ENCODE peak calls at places on chromosomes 4 and X, in six cellular contexts. One of them, this sample, is unnamed.

GRCh38 chrX:126824596-126824995 is 5.1 kb downstream of the PRR32 start:
- DNase-seq in neural crest cell: no peak
- DNase-seq in HFF-Myc: no peak
- DNase-seq in CD4-positive, alpha-beta T cell: no peak
- DNase-seq in spleen: no peak
- DNase-seq in WTC11: no peak
- DNase-seq in this sample: no peak

GRCh38 chr4:15392053-15392805 is 35.6 kb upstream of the C1QTNF7 start:
- DNase-seq in CD4-positive, alpha-beta T cell: no peak
- DNase-seq in neural crest cell: no peak
- DNase-seq in spleen: no peak
- DNase-seq in WTC11: no peak
- DNase-seq in HFF-Myc: no peak
- DNase-seq in this sample: no peak

GRCh38 chr4:3361896-3362295 is 69.1 kb downstream of the RGS12 start:
- DNase-seq in HFF-Myc: no peak
- DNase-seq in spleen: no peak
- DNase-seq in neural crest cell: no peak
- DNase-seq in CD4-positive, alpha-beta T cell: no peak
- DNase-seq in WTC11: no peak
- DNase-seq in this sample: no peak

GRCh38 chr4:77123403-77123802 is 33.6 kb upstream of the CCNG2 start:
- DNase-seq in CD4-positive, alpha-beta T cell: no peak
- DNase-seq in WTC11: no peak
- DNase-seq in HFF-Myc: no peak
- DNase-seq in neural crest cell: no peak
- DNase-seq in spleen: no peak
- DNase-seq in this sample: no peak

GRCh38 chrX:7852166-7852565 is 9.2 kb downstream of the VCX start:
- DNase-seq in CD4-positive, alpha-beta T cell: no peak
- DNase-seq in spleen: no peak
- DNase-seq in WTC11: no peak
- DNase-seq in neural crest cell: no peak
- DNase-seq in HFF-Myc: no peak
- DNase-seq in this sample: no peak

GRCh38 chr4:25722964-25723363 is 67.3 kb downstream of the SLC34A2 start:
- DNase-seq in HFF-Myc: no peak
- DNase-seq in WTC11: no peak
- DNase-seq in spleen: no peak
- DNase-seq in CD4-positive, alpha-beta T cell: no peak
- DNase-seq in neural crest cell: no peak
- DNase-seq in this sample: no peak

GRCh38 chr4:102647117-102647516 is 113.7 kb downstream of the MANBA start:
- DNase-seq in WTC11: no peak
- DNase-seq in CD4-positive, alpha-beta T cell: no peak
- DNase-seq in HFF-Myc: no peak
- DNase-seq in neural crest cell: no peak
- DNase-seq in spleen: no peak
- DNase-seq in this sample: no peak

GRCh38 chr4:110165382-110166285 is 32.8 kb downstream of the ELOVL6 start:
- DNase-seq in neural crest cell: no peak
- DNase-seq in spleen: no peak
- DNase-seq in CD4-positive, alpha-beta T cell: peak
- DNase-seq in WTC11: no peak
- DNase-seq in HFF-Myc: peak
- DNase-seq in this sample: no peak

GRCh38 chr4:183257808-183258207 is 62.3 kb downstream of the CLDN22 start:
- DNase-seq in HFF-Myc: no peak
- DNase-seq in WTC11: no peak
- DNase-seq in CD4-positive, alpha-beta T cell: no peak
- DNase-seq in neural crest cell: no peak
- DNase-seq in spleen: peak
- DNase-seq in this sample: no peak

GRCh38 chr4:52861879-52862604 is at the start of gene RASL11B:
- DNase-seq in WTC11: peak
- DNase-seq in CD4-positive, alpha-beta T cell: peak
- DNase-seq in HFF-Myc: no peak
- DNase-seq in spleen: peak
- DNase-seq in neural crest cell: peak
- DNase-seq in this sample: peak

GRCh38 chr4:183314806-183315205 is 5.3 kb downstream of the CLDN22 start:
- DNase-seq in neural crest cell: no peak
- DNase-seq in CD4-positive, alpha-beta T cell: no peak
- DNase-seq in WTC11: no peak
- DNase-seq in HFF-Myc: no peak
- DNase-seq in spleen: no peak
- DNase-seq in this sample: no peak

GRCh38 chr4:170247585-170247984 is 157.8 kb upstream of the AADAT start:
- DNase-seq in spleen: no peak
- DNase-seq in WTC11: no peak
- DNase-seq in HFF-Myc: no peak
- DNase-seq in neural crest cell: no peak
- DNase-seq in CD4-positive, alpha-beta T cell: no peak
- DNase-seq in this sample: no peak

GRCh38 chrX:39850630-39851152 is 247.1 kb downstream of the BCOR start:
- DNase-seq in CD4-positive, alpha-beta T cell: peak
- DNase-seq in WTC11: peak
- DNase-seq in HFF-Myc: peak
- DNase-seq in spleen: no peak
- DNase-seq in neural crest cell: no peak
- DNase-seq in this sample: no peak

GRCh38 chrX:134749651-134750450 is 91.6 kb upstream of the PLAC1 start:
- DNase-seq in CD4-positive, alpha-beta T cell: no peak
- DNase-seq in HFF-Myc: no peak
- DNase-seq in WTC11: no peak
- DNase-seq in neural crest cell: no peak
- DNase-seq in spleen: no peak
- DNase-seq in this sample: no peak

GRCh38 chr4:84258905-84259830 is 239.9 kb downstream of the NKX6-1 start:
- DNase-seq in spleen: no peak
- DNase-seq in CD4-positive, alpha-beta T cell: no peak
- DNase-seq in HFF-Myc: no peak
- DNase-seq in WTC11: no peak
- DNase-seq in neural crest cell: no peak
- DNase-seq in this sample: no peak

GRCh38 chr4:23931489-23931830 is 41.6 kb upstream of the PPARGC1A start:
- DNase-seq in spleen: no peak
- DNase-seq in neural crest cell: no peak
- DNase-seq in CD4-positive, alpha-beta T cell: no peak
- DNase-seq in WTC11: no peak
- DNase-seq in HFF-Myc: no peak
- DNase-seq in this sample: no peak

GRCh38 chr4:184815046-184815877 is 10.5 kb downstream of the ACSL1 start:
- DNase-seq in HFF-Myc: no peak
- DNase-seq in CD4-positive, alpha-beta T cell: no peak
- DNase-seq in WTC11: no peak
- DNase-seq in neural crest cell: no peak
- DNase-seq in spleen: peak
- DNase-seq in this sample: no peak

GRCh38 chrX:8235026-8235425 is 64.0 kb upstream of the VCX2 start:
- DNase-seq in WTC11: no peak
- DNase-seq in HFF-Myc: no peak
- DNase-seq in spleen: no peak
- DNase-seq in CD4-positive, alpha-beta T cell: no peak
- DNase-seq in neural crest cell: no peak
- DNase-seq in this sample: no peak

GRCh38 chrX:118497180-118497814 is 1.7 kb downstream of the DOCK11 start:
- DNase-seq in CD4-positive, alpha-beta T cell: peak
- DNase-seq in WTC11: no peak
- DNase-seq in HFF-Myc: no peak
- DNase-seq in neural crest cell: no peak
- DNase-seq in spleen: no peak
- DNase-seq in this sample: no peak

GRCh38 chrX:150763303-150763797 is 70.2 kb downstream of the MTMR1 start:
- DNase-seq in spleen: no peak
- DNase-seq in WTC11: no peak
- DNase-seq in CD4-positive, alpha-beta T cell: no peak
- DNase-seq in neural crest cell: no peak
- DNase-seq in HFF-Myc: no peak
- DNase-seq in this sample: no peak

GRCh38 chrX:129361566-129361965 is 161.7 kb downstream of the SMARCA1 start:
- DNase-seq in CD4-positive, alpha-beta T cell: no peak
- DNase-seq in spleen: no peak
- DNase-seq in neural crest cell: no peak
- DNase-seq in HFF-Myc: no peak
- DNase-seq in WTC11: no peak
- DNase-seq in this sample: no peak

GRCh38 chr4:140943486-140943885 is 187.3 kb upstream of the TBC1D9 start:
- DNase-seq in HFF-Myc: no peak
- DNase-seq in WTC11: no peak
- DNase-seq in neural crest cell: no peak
- DNase-seq in spleen: no peak
- DNase-seq in CD4-positive, alpha-beta T cell: no peak
- DNase-seq in this sample: no peak

GRCh38 chr4:101101072-101101471 is 246.3 kb downstream of the PPP3CA start:
- DNase-seq in HFF-Myc: no peak
- DNase-seq in neural crest cell: no peak
- DNase-seq in spleen: no peak
- DNase-seq in WTC11: no peak
- DNase-seq in CD4-positive, alpha-beta T cell: no peak
- DNase-seq in this sample: no peak

GRCh38 chr4:143302526-143302925 is 34.1 kb upstream of the GAB1 start:
- DNase-seq in neural crest cell: no peak
- DNase-seq in HFF-Myc: no peak
- DNase-seq in WTC11: no peak
- DNase-seq in CD4-positive, alpha-beta T cell: no peak
- DNase-seq in spleen: no peak
- DNase-seq in this sample: no peak

GRCh38 chrX:96314974-96315373 is 369.7 kb upstream of the DIAPH2 start:
- DNase-seq in neural crest cell: no peak
- DNase-seq in spleen: no peak
- DNase-seq in CD4-positive, alpha-beta T cell: no peak
- DNase-seq in HFF-Myc: no peak
- DNase-seq in WTC11: no peak
- DNase-seq in this sample: no peak

GRCh38 chr4:155973639-155974475 is 20.2 kb upstream of the CTSO start:
- DNase-seq in CD4-positive, alpha-beta T cell: no peak
- DNase-seq in WTC11: no peak
- DNase-seq in neural crest cell: no peak
- DNase-seq in HFF-Myc: no peak
- DNase-seq in spleen: no peak
- DNase-seq in this sample: no peak

GRCh38 chr4:81069706-81070331 is 39.3 kb downstream of the BMP3 start:
- DNase-seq in neural crest cell: peak
- DNase-seq in CD4-positive, alpha-beta T cell: peak
- DNase-seq in HFF-Myc: peak
- DNase-seq in spleen: no peak
- DNase-seq in WTC11: peak
- DNase-seq in this sample: no peak

GRCh38 chr4:112589207-112589606 is 47.5 kb downstream of the ZGRF1 start:
- DNase-seq in spleen: no peak
- DNase-seq in neural crest cell: no peak
- DNase-seq in HFF-Myc: peak
- DNase-seq in CD4-positive, alpha-beta T cell: no peak
- DNase-seq in WTC11: no peak
- DNase-seq in this sample: no peak

GRCh38 chr4:76585897-76586360 is 150.9 kb downstream of the SHROOM3 start:
- DNase-seq in WTC11: peak
- DNase-seq in spleen: peak
- DNase-seq in CD4-positive, alpha-beta T cell: no peak
- DNase-seq in neural crest cell: peak
- DNase-seq in HFF-Myc: no peak
- DNase-seq in this sample: peak

GRCh38 chrX:107736781-107737531 is 38.6 kb downstream of the TSC22D3 start:
- DNase-seq in HFF-Myc: no peak
- DNase-seq in CD4-positive, alpha-beta T cell: no peak
- DNase-seq in WTC11: peak
- DNase-seq in neural crest cell: no peak
- DNase-seq in spleen: peak
- DNase-seq in this sample: no peak

GRCh38 chrX:110966839-110967238 is 129.2 kb upstream of the PAK3 start:
- DNase-seq in spleen: no peak
- DNase-seq in HFF-Myc: no peak
- DNase-seq in WTC11: no peak
- DNase-seq in neural crest cell: no peak
- DNase-seq in CD4-positive, alpha-beta T cell: no peak
- DNase-seq in this sample: no peak

GRCh38 chr4:68904786-68905185 is 46.8 kb downstream of the UGT2A3 start:
- DNase-seq in WTC11: peak
- DNase-seq in CD4-positive, alpha-beta T cell: no peak
- DNase-seq in HFF-Myc: no peak
- DNase-seq in spleen: no peak
- DNase-seq in neural crest cell: no peak
- DNase-seq in this sample: no peak
- TF ChIP-seq CTCF in WTC11: no peak
- TF ChIP-seq CTCF in CD4-positive, alpha-beta T cell: no peak
- TF ChIP-seq CTCF in HFF-Myc: no peak
- TF ChIP-seq CTCF in spleen: no peak
- TF ChIP-seq CTCF in neural crest cell: peak
- TF ChIP-seq CTCF in this sample: no peak

DNA sequence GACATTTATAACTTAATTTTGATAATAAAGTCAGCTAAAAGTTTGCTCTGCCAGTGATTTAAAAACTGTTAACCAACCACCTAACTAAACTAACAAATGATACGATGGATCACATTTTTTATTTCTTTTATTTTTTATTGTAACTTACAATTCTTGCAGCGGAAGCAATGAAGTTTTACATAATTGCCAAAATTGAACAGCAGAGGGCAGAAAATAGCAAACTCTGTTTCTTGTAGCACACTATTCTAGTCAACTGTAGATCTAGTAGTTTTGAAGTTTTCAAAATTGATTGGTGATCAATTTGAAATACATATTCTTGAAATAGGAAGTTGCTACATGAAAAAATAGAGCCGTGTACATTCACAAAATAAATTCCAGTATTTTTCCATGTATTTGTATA is 2.8 kb upstream of the GRIA2 start:
- DNase-seq in neural crest cell: no peak
- DNase-seq in CD4-positive, alpha-beta T cell: no peak
- DNase-seq in spleen: no peak
- DNase-seq in HFF-Myc: no peak
- DNase-seq in WTC11: no peak
- DNase-seq in this sample: no peak
- TF ChIP-seq CTCF in neural crest cell: peak
- TF ChIP-seq CTCF in CD4-positive, alpha-beta T cell: no peak
- TF ChIP-seq CTCF in spleen: peak
- TF ChIP-seq CTCF in HFF-Myc: peak
- TF ChIP-seq CTCF in WTC11: peak
- TF ChIP-seq CTCF in this sample: no peak

GRCh38 chr4:16752150-16752549 is 146.3 kb downstream of the LDB2 start:
- DNase-seq in WTC11: no peak
- DNase-seq in neural crest cell: no peak
- DNase-seq in spleen: no peak
- DNase-seq in CD4-positive, alpha-beta T cell: no peak
- DNase-seq in HFF-Myc: peak
- DNase-seq in this sample: no peak
- TF ChIP-seq CTCF in WTC11: no peak
- TF ChIP-seq CTCF in neural crest cell: peak
- TF ChIP-seq CTCF in spleen: no peak
- TF ChIP-seq CTCF in CD4-positive, alpha-beta T cell: no peak
- TF ChIP-seq CTCF in HFF-Myc: peak
- TF ChIP-seq CTCF in this sample: no peak

DNA sequence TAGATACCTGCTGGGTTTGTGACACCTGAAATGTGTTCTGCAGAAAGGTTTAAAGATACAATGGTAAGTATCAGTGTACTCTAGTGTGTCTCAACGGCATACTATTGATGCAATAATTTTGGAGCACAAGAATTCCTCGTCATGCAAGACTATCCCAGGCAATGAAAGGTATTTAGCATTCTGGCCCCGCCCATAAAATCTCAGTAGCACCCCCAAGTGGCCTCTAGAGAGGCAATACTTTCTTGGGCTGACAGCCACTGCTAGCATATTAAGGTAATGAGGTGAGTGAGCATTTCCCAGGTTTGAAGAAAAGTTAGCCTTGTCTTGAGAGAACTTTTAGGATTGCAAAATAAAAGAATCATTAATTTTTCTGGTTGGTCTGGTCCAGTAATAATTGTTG is 24.0 kb downstream of the TAB3 start:
- DNase-seq in CD4-positive, alpha-beta T cell: no peak
- DNase-seq in spleen: no peak
- DNase-seq in HFF-Myc: no peak
- DNase-seq in WTC11: peak
- DNase-seq in neural crest cell: no peak
- DNase-seq in this sample: no peak
- TF ChIP-seq CTCF in CD4-positive, alpha-beta T cell: no peak
- TF ChIP-seq CTCF in spleen: no peak
- TF ChIP-seq CTCF in HFF-Myc: no peak
- TF ChIP-seq CTCF in WTC11: no peak
- TF ChIP-seq CTCF in neural crest cell: peak
- TF ChIP-seq CTCF in this sample: no peak

This sample was measured in omental fat pad.